ENCODE peak calls at places on chromosomes 1 and 21, in seven cellular contexts. C is Karpas-422; H is left cardiac atrium; R is activated CD4-positive, alpha-beta T cell treated with anti-CD3 and anti-CD28 coated beads, Interleukin-2, amount 50 U/mL, for 4 hours; B is anterior cingulate cortex; M is NCI-H1092; A is Peyer's patch. F is an unnamed sample.

GRCh38 chr1:117595993-117596720 is 9.7 kb upstream of the TENT5C start:
- DNase-seq in C (peak; percentile 54), H (no peak), R (no peak), B (no peak), M (no peak), A (peak; percentile 42), F (no peak)

GRCh38 chr1:163538682-163539081 is 216.9 kb downstream of the NUF2 start:
- DNase-seq in C (no peak), H (no peak), R (no peak), B (no peak), M (no peak), A (no peak), F (no peak)

GRCh38 chr1:172148213-172148612 is 272.3 kb upstream of the C1orf105 start:
- DNase-seq in C (no peak), H (no peak), R (no peak), B (no peak), M (no peak), A (no peak), F (no peak)

GRCh38 chr1:150151291-150152181 is 1.8 kb downstream of the PLEKHO1 start:
- DNase-seq in C (no peak), H (no peak), R (peak; percentile 57), B (no peak), M (no peak), A (peak; percentile 88), F (peak; percentile 68)

GRCh38 chr1:58738873-58739272 is 39.0 kb upstream of the MYSM1 start:
- DNase-seq in C (no peak), H (no peak), R (no peak), B (no peak), M (no peak), A (no peak), F (no peak)

GRCh38 chr1:17167783-17168479 is 37.0 kb upstream of the PADI1 start:
- DNase-seq in C (no peak), H (no peak), R (no peak), B (no peak), M (no peak), A (no peak), F (no peak)

GRCh38 chr1:212062832-212063438 is 27.4 kb downstream of the DTL start:
- DNase-seq in C (peak; percentile 72), H (no peak), R (no peak), B (no peak), M (peak; percentile 24), A (no peak), F (no peak)

GRCh38 chr1:180923887-180924286 is 11.2 kb downstream of the KIAA1614 start:
- DNase-seq in C (no peak), H (no peak), R (no peak), B (no peak), M (no peak), A (no peak), F (no peak)

GRCh38 chr1:160862151-160863061 is at the start of gene CD244:
- DNase-seq in C (no peak), H (peak; percentile 31), R (peak; percentile 16), B (no peak), M (no peak), A (peak; percentile 35), F (peak; percentile 89)

GRCh38 chr1:165773324-165773965 is 4.8 kb upstream of the TMCO1 start:
- DNase-seq in C (no peak), H (no peak), R (no peak), B (no peak), M (no peak), A (no peak), F (no peak)

GRCh38 chr1:31426249-31426922 is 13.4 kb downstream of the SERINC2 start:
- DNase-seq in C (no peak), H (no peak), R (no peak), B (no peak), M (no peak), A (no peak), F (no peak)

GRCh38 chr1:7422081-7422480 is 349.0 kb upstream of the VAMP3 start:
- DNase-seq in C (no peak), H (peak; percentile 11), R (no peak), B (no peak), M (no peak), A (no peak), F (peak; percentile 27)

GRCh38 chr1:201622353-201622752 is 83.4 kb downstream of the NAV1 start:
- DNase-seq in C (no peak), H (no peak), R (no peak), B (no peak), M (no peak), A (no peak), F (no peak)

GRCh38 chr1:78519446-78519845 is 28.7 kb downstream of the PTGFR start:
- DNase-seq in C (no peak), H (no peak), R (no peak), B (no peak), M (no peak), A (no peak), F (no peak)

GRCh38 chr21:36125513-36126121 is 9.3 kb upstream of the CBR3 start:
- DNase-seq in C (peak; percentile 68), H (peak; percentile 50), R (peak; percentile 52), B (no peak), M (peak; percentile 42), A (peak; percentile 63), F (no peak)

GRCh38 chr1:2966435-2966834 is 54.8 kb upstream of the ACTRT2 start:
- DNase-seq in C (no peak), H (no peak), R (no peak), B (no peak), M (no peak), A (no peak), F (no peak)

GRCh38 chr1:175757381-175758015 is 14.1 kb upstream of the TNR start:
- DNase-seq in C (peak; percentile 80), H (peak; percentile 25), R (no peak), B (no peak), M (no peak), A (no peak), F (no peak)

GRCh38 chr1:93681095-93681548 is 515 bp downstream of the BCAR3 start:
- DNase-seq in C (peak; percentile 64), H (no peak), R (no peak), B (no peak), M (no peak), A (no peak), F (no peak)

GRCh38 chr21:14748662-14749061 is 202.5 kb upstream of the SAMSN1 start:
- DNase-seq in C (no peak), H (no peak), R (no peak), B (no peak), M (no peak), A (no peak), F (no peak)

GRCh38 chr21:38819719-38820147 is 14.0 kb downstream of the ETS2 start:
- DNase-seq in C (no peak), H (no peak), R (no peak), B (no peak), M (no peak), A (no peak), F (no peak)

GRCh38 chr1:8663090-8663802 is 154.2 kb downstream of the RERE start:
- DNase-seq in C (no peak), H (no peak), R (no peak), B (no peak), M (no peak), A (no peak), F (no peak)

GRCh38 chr1:228142616-228143203 is 2.6 kb downstream of the GUK1 start:
- DNase-seq in C (no peak), H (no peak), R (no peak), B (no peak), M (no peak), A (no peak), F (no peak)

GRCh38 chr1:72241397-72241796 is 40.9 kb downstream of the NEGR1 start:
- DNase-seq in C (no peak), H (no peak), R (no peak), B (no peak), M (no peak), A (no peak), F (no peak)

GRCh38 chr1:206106328-206107167 is 10.6 kb downstream of the AVPR1B start:
- DNase-seq in C (peak; percentile 90), H (peak; percentile 85), R (peak; percentile 75), B (no peak), M (peak; percentile 83), A (peak; percentile 78), F (peak; percentile 74)

GRCh38 chr1:115712911-115713609 is 55.5 kb downstream of the CASQ2 start:
- DNase-seq in C (no peak), H (no peak), R (no peak), B (no peak), M (no peak), A (no peak), F (no peak)

GRCh38 chr1:150234309-150234646 is 1.6 kb downstream of the ANP32E start:
- DNase-seq in C (no peak), H (no peak), R (no peak), B (no peak), M (no peak), A (no peak), F (no peak)

GRCh38 chr21:39387461-39388037 is 38.7 kb upstream of the HMGN1 start:
- DNase-seq in C (peak; percentile 94), H (peak; percentile 93), R (peak; percentile 91), B (peak; percentile 55), M (peak; percentile 95), A (peak; percentile 88), F (peak; percentile 88)

GRCh38 chr1:198024782-198025181 is 107.6 kb downstream of the LHX9 start:
- DNase-seq in C (no peak), H (no peak), R (no peak), B (no peak), M (no peak), A (no peak), F (no peak)

GRCh38 chr1:92329356-92330129 is 30.7 kb downstream of the RPAP2 start:
- DNase-seq in C (no peak), H (no peak), R (no peak), B (no peak), M (no peak), A (no peak), F (no peak)

GRCh38 chr1:162612606-162613400 is 19.5 kb upstream of the DDR2 start:
- DNase-seq in C (no peak), H (peak; percentile 42), R (no peak), B (no peak), M (no peak), A (no peak), F (no peak)

GRCh38 chr1:114156538-114157274 is 3.0 kb upstream of the SYT6 start:
- DNase-seq in C (no peak), H (no peak), R (no peak), B (no peak), M (no peak), A (no peak), F (no peak)